ENCODE peak calls at places on chromosomes 5 and 9, in ten cellular contexts. N is HuH-7.5; I is activated CD4-positive, alpha-beta T cell treated with anti-CD3 and anti-CD28 coated beads, Interleukin-2, amount 10 ng/mL, durations not matched to agents 7 days and 5 days; H is ovary; D is PC-3; S is CD4-positive, alpha-beta T cell; A is lower lobe of right lung; E is NCI-H187; T is Caki2; Y is stimulated activated CD4-positive, alpha-beta T cell treated with anti-CD3 and anti-CD28 coated beads, Interleukin-12 subunit alpha, Interleukin-12 subunit beta, amount 100 ng/mL, for 24 hours. U is an unnamed sample.
A peak's percentile ranks its signal among the peaks of the same experiment; 100 is the strongest.

GRCh38 chr9:16729656-16730055 is 140.8 kb downstream of the BNC2 start:
- DNase-seq in I (no peak), T (no peak), H (no peak), D (no peak), S (no peak), N (no peak), Y (no peak), A (no peak), E (peak; percentile 76), U (peak; percentile 38)

GRCh38 chr9:129111762-129112151 is 542 bp downstream of the PTPA start:
- DNase-seq in I (peak; percentile 38), E (peak; percentile 51), T (peak; percentile 12), A (no peak), H (peak; percentile 69), N (peak; percentile 68), Y (peak; percentile 5), S (peak; percentile 11), D (peak; percentile 39), U (no peak)

GRCh38 chr9:35490155-35490909 is 421 bp downstream of the RUSC2 start:
- DNase-seq in Y (no peak), E (no peak), T (peak; percentile 50), N (no peak), I (peak; percentile 8), S (no peak), H (peak; percentile 54), A (peak; percentile 52), D (no peak), U (no peak)

GRCh38 chr9:120348951-120349429 is 231.0 kb downstream of the CDK5RAP2 start:
- DNase-seq in Y (no peak), N (peak; percentile 64), E (no peak), H (no peak), D (peak; percentile 54), T (peak; percentile 26), I (peak; percentile 8), A (no peak), S (no peak), U (no peak)

GRCh38 chr9:97857603-97858392 is 4.8 kb downstream of the FOXE1 start:
- DNase-seq in S (no peak), D (no peak), A (no peak), I (no peak), N (no peak), Y (no peak), T (no peak), E (no peak), H (no peak), U (no peak)

GRCh38 chr9:24245988-24246387 is 299.7 kb downstream of the IZUMO3 start:
- DNase-seq in T (peak; percentile 1), I (no peak), N (no peak), H (no peak), D (peak; percentile 57), S (no peak), E (no peak), A (no peak), Y (no peak), U (no peak)

GRCh38 chr5:64693636-64694035 is 3.3 kb downstream of the SHISAL2B start:
- DNase-seq in A (no peak), T (no peak), H (no peak), S (no peak), Y (no peak), E (no peak), D (peak; percentile 60), N (no peak), I (no peak), U (no peak)

GRCh38 chr5:111248571-111248970 is 24.4 kb downstream of the CAMK4 start:
- DNase-seq in S (no peak), T (no peak), Y (no peak), A (no peak), E (no peak), I (no peak), D (no peak), N (no peak), H (no peak), U (no peak)

GRCh38 chr5:137248476-137248970 is 250.6 kb downstream of the SPOCK1 start:
- DNase-seq in A (no peak), E (no peak), Y (no peak), D (no peak), T (peak; percentile 54), H (no peak), N (no peak), S (no peak), I (no peak), U (no peak)

GRCh38 chr5:59126665-59127354 is 543.9 kb downstream of the RAB3C start:
- DNase-seq in T (no peak), I (no peak), H (no peak), N (no peak), E (no peak), A (no peak), D (no peak), S (no peak), Y (no peak), U (no peak)

GRCh38 chr5:76403713-76403962 is 553 bp downstream of the IQGAP2 start:
- DNase-seq in Y (no peak), I (no peak), T (peak; percentile 10), S (no peak), H (no peak), N (no peak), D (no peak), E (no peak), A (no peak), U (no peak)

GRCh38 chr9:115404311-115404710 is 286.4 kb upstream of the TNC start:
- DNase-seq in T (no peak), H (no peak), D (peak; percentile 18), I (no peak), N (no peak), S (no peak), E (no peak), Y (no peak), A (no peak), U (no peak)

GRCh38 chr5:6781711-6782110 is 68.5 kb downstream of the TENT4A start:
- DNase-seq in S (no peak), H (no peak), A (no peak), T (peak; percentile 23), D (peak; percentile 65), I (no peak), Y (no peak), E (no peak), N (no peak), U (no peak)

GRCh38 chr5:62633243-62633642 is 54.6 kb downstream of the LRRC70 start:
- DNase-seq in D (no peak), T (no peak), N (no peak), S (no peak), H (no peak), Y (no peak), A (no peak), I (no peak), E (no peak), U (no peak)

GRCh38 chr5:110653231-110653970 is 73.1 kb downstream of the TMEM232 start:
- DNase-seq in D (no peak), Y (no peak), S (no peak), E (no peak), H (no peak), T (no peak), A (no peak), I (no peak), N (no peak), U (no peak)

GRCh38 chr9:137415451-137415850 is 7.5 kb downstream of the EXD3 start:
- DNase-seq in N (no peak), A (peak; percentile 33), S (no peak), E (no peak), Y (no peak), H (no peak), I (no peak), D (no peak), T (no peak), U (no peak)

GRCh38 chr9:91056917-91057316 is 255.3 kb downstream of the SYK start:
- DNase-seq in Y (no peak), D (no peak), H (no peak), S (no peak), N (no peak), T (no peak), E (no peak), I (no peak), A (no peak), U (no peak)

GRCh38 chr5:76615759-76616158 is 7.4 kb downstream of the F2RL2 start:
- DNase-seq in H (no peak), I (no peak), T (no peak), Y (no peak), N (no peak), S (no peak), D (no peak), E (no peak), A (no peak), U (no peak)

GRCh38 chr5:65577141-65577540 is 14.0 kb downstream of the PPWD1 start:
- DNase-seq in E (no peak), A (no peak), T (no peak), Y (no peak), D (no peak), N (no peak), I (no peak), S (no peak), H (no peak), U (no peak)

GRCh38 chr5:142290574-142291299 is 34.1 kb downstream of the SPRY4 start:
- DNase-seq in N (no peak), S (no peak), E (no peak), I (no peak), Y (no peak), A (no peak), H (no peak), D (peak; percentile 64), T (no peak), U (no peak)

GRCh38 chr9:35517136-35517535 is 27.2 kb downstream of the RUSC2 start:
- DNase-seq in Y (no peak), S (no peak), A (no peak), T (no peak), I (no peak), N (no peak), E (no peak), D (no peak), H (no peak), U (no peak)

GRCh38 chr5:32814620-32815019 is 103.5 kb downstream of the NPR3 start:
- DNase-seq in N (no peak), E (no peak), S (no peak), T (peak; percentile 67), A (no peak), H (no peak), I (no peak), Y (no peak), D (peak; percentile 84), U (no peak)

GRCh38 chr9:38227656-38228055 is 158.6 kb upstream of the SHB start:
- DNase-seq in A (no peak), I (peak; percentile 35), D (peak; percentile 33), T (peak; percentile 55), N (no peak), E (no peak), Y (no peak), H (no peak), S (no peak), U (no peak)

GRCh38 chr5:159243385-159243784 is 19.7 kb upstream of the UBLCP1 start:
- DNase-seq in Y (no peak), H (no peak), S (no peak), A (no peak), N (no peak), E (no peak), D (no peak), T (no peak), I (no peak), U (no peak)

GRCh38 chr5:150159741-150160179 is 4.1 kb upstream of the PDGFRB start:
- DNase-seq in H (peak; percentile 80), I (no peak), D (no peak), T (no peak), S (no peak), N (no peak), A (no peak), Y (no peak), E (no peak), U (no peak)

GRCh38 chr9:98797491-98797890 is 1.1 kb upstream of the ANKS6 start:
- DNase-seq in H (no peak), I (no peak), E (no peak), S (no peak), D (no peak), Y (no peak), A (no peak), N (no peak), T (no peak), U (no peak)

GRCh38 chr5:124172389-124173003 is 573.9 kb downstream of the ZNF608 start:
- DNase-seq in N (no peak), S (no peak), Y (no peak), H (no peak), I (no peak), D (no peak), E (no peak), T (peak; percentile 23), A (no peak), U (no peak)

GRCh38 chr5:122877518-122877917 is 32.1 kb downstream of the SNX24 start:
- DNase-seq in T (no peak), S (no peak), D (no peak), E (no peak), I (no peak), N (no peak), Y (no peak), A (no peak), H (no peak), U (no peak)